ENCODE peak calls at places on chromosomes 4 and X, in ten cellular contexts. D is cerebellar cortex, H is amygdala, B is NCI-H2081 treated with DMSO at 0.1 percent for 48 hours, R is bronchial epithelial cell, A is nucleus accumbens, Q is COR-L47, E is breast epithelium, I is GM12891, K is mesenchymal stem cell. P is an unnamed sample.

GRCh38 chrX:68584221-68584620 is 63.2 kb upstream of the STARD8 start:
- DNase-seq in B (no peak), R (no peak), D (no peak), E (no peak), A (no peak), Q (no peak), K (no peak), H (no peak), I (no peak), P (no peak)

GRCh38 chrX:120306640-120307039 is 4.6 kb downstream of the TMEM255A start:
- DNase-seq in E (no peak), H (no peak), R (no peak), D (no peak), Q (no peak), K (no peak), A (no peak), I (no peak), B (no peak), P (no peak)

GRCh38 chr4:98939892-98940298 is 11.0 kb upstream of the EIF4E start:
- DNase-seq in E (no peak), K (peak), B (no peak), Q (peak), H (no peak), R (peak), I (no peak), D (peak), A (peak), P (no peak)

GRCh38 chr4:128757712-128758111 is 51.8 kb upstream of the JADE1 start:
- DNase-seq in A (no peak), E (no peak), I (no peak), K (peak), Q (no peak), H (no peak), R (no peak), D (peak), B (no peak), P (no peak)

GRCh38 chr4:102789317-102789717 is 28.5 kb upstream of the MANBA start:
- DNase-seq in A (no peak), E (no peak), B (no peak), Q (peak), I (no peak), R (peak), H (no peak), D (no peak), K (no peak), P (no peak)

GRCh38 chr4:122602277-122603142 is 18.4 kb downstream of the IL21 start:
- DNase-seq in I (no peak), B (no peak), R (peak), K (peak), H (no peak), D (peak), E (no peak), Q (peak), A (no peak), P (no peak)

GRCh38 chrX:150225266-150225665 is 137.9 kb upstream of the MAMLD1 start:
- DNase-seq in H (no peak), R (no peak), K (no peak), Q (no peak), B (no peak), D (no peak), E (no peak), A (no peak), I (no peak), P (no peak)

GRCh38 chr4:107719211-107719926 is 665 bp downstream of the PAPSS1 start:
- DNase-seq in E (peak), A (peak), D (peak), H (peak), K (peak), Q (peak), I (no peak), R (peak), B (no peak), P (no peak)

GRCh38 chrX:15686818-15687685 is 22.4 kb upstream of the CLTRN start:
- DNase-seq in B (no peak), R (peak), A (peak), Q (peak), H (peak), I (no peak), E (no peak), K (peak), D (peak), P (peak)

GRCh38 chr4:151356510-151356909 is 31.1 kb upstream of the SH3D19 start:
- DNase-seq in I (no peak), H (no peak), Q (no peak), A (no peak), E (no peak), K (peak), B (no peak), D (no peak), R (peak), P (no peak)

GRCh38 chr4:66959207-66959606 is 586.1 kb downstream of the CENPC start:
- DNase-seq in A (no peak), B (no peak), Q (no peak), I (no peak), K (no peak), D (no peak), R (peak), H (no peak), E (no peak), P (no peak)

GRCh38 chr4:41852229-41852628 is 83.0 kb upstream of the TMEM33 start:
- DNase-seq in R (peak), D (no peak), B (no peak), I (no peak), K (no peak), A (no peak), Q (no peak), E (no peak), H (no peak), P (no peak)

GRCh38 chrX:11665144-11666040 is at the start of gene ARHGAP6:
- DNase-seq in Q (no peak), H (no peak), A (no peak), D (no peak), R (peak), E (no peak), K (peak), I (peak), B (no peak), P (peak)

GRCh38 chrX:21412883-21413282 is 38.7 kb downstream of the CNKSR2 start:
- DNase-seq in H (no peak), D (no peak), Q (no peak), K (peak), R (peak), I (no peak), B (no peak), E (no peak), A (no peak), P (no peak)

GRCh38 chrX:38845426-38845825 is 44.2 kb downstream of the MID1IP1 start:
- DNase-seq in B (no peak), Q (no peak), D (no peak), A (no peak), E (no peak), R (no peak), H (no peak), I (no peak), K (no peak), P (no peak)

GRCh38 chr4:1323635-1324442 is 23.2 kb upstream of the UVSSA start:
- DNase-seq in A (no peak), E (no peak), K (peak), I (no peak), H (no peak), R (peak), Q (no peak), B (no peak), D (peak), P (no peak)

GRCh38 chrX:46255066-46255465 is 290.2 kb downstream of the ZNF674 start:
- DNase-seq in I (no peak), Q (no peak), B (no peak), A (no peak), H (no peak), D (no peak), K (no peak), R (no peak), E (no peak), P (no peak)

GRCh38 chr4:1249148-1249730 is 309 bp upstream of the CTBP1 start:
- DNase-seq in I (peak), Q (peak), B (peak), E (peak), D (peak), K (peak), R (peak), A (peak), H (peak), P (no peak)

GRCh38 chrX:49096419-49096818 is 16.7 kb upstream of the WDR45 start:
- DNase-seq in Q (no peak), B (no peak), H (no peak), I (no peak), A (no peak), E (no peak), K (no peak), D (no peak), R (no peak), P (no peak)

GRCh38 chrX:53223955-53224859 is 800 bp downstream of the KDM5C start:
- DNase-seq in R (peak), K (peak), D (no peak), B (no peak), I (no peak), E (no peak), H (no peak), A (no peak), Q (no peak), P (no peak)

GRCh38 chrX:153702350-153703035 is 14.8 kb downstream of the SLC6A8 start:
- DNase-seq in R (no peak), K (no peak), E (no peak), I (no peak), H (no peak), D (no peak), Q (no peak), A (no peak), B (no peak), P (no peak)

GRCh38 chr4:128604840-128605239 is 204.7 kb upstream of the JADE1 start:
- DNase-seq in K (no peak), H (no peak), B (no peak), Q (no peak), A (no peak), R (peak), E (no peak), D (no peak), I (no peak), P (no peak)

GRCh38 chr4:3145251-3145908 is 70.9 kb downstream of the HTT start:
- DNase-seq in Q (no peak), H (no peak), A (no peak), I (no peak), E (no peak), B (no peak), K (peak), R (peak), D (peak), P (no peak)

GRCh38 chr4:168757500-168757899 is 252.6 kb downstream of the CBR4 start:
- DNase-seq in K (no peak), E (no peak), R (no peak), H (no peak), B (no peak), Q (no peak), D (no peak), I (no peak), A (no peak), P (no peak)

GRCh38 chrX:132750312-132751042 is 208.0 kb downstream of the HS6ST2 start:
- DNase-seq in D (no peak), K (peak), H (no peak), I (no peak), Q (no peak), B (no peak), A (no peak), R (no peak), E (no peak), P (no peak)

GRCh38 chr4:122826596-122827257 is at the start of gene FGF2:
- DNase-seq in Q (peak), A (peak), K (peak), E (peak), H (peak), B (no peak), I (peak), R (no peak), D (peak), P (peak)

GRCh38 chr4:114600672-114601071 is 2.1 kb downstream of the UGT8 start:
- DNase-seq in K (peak), B (no peak), I (no peak), E (no peak), H (no peak), D (no peak), Q (no peak), A (no peak), R (no peak), P (no peak)

GRCh38 chr4:1644906-1645657 is 39.0 kb downstream of the FAM53A start:
- DNase-seq in B (no peak), E (no peak), R (peak), K (peak), A (peak), D (peak), I (no peak), H (peak), Q (no peak), P (no peak)

GRCh38 chr4:173529505-173530325 is at the start of gene HAND2:
- DNase-seq in K (peak), H (no peak), D (no peak), A (no peak), R (no peak), B (no peak), I (no peak), Q (peak), E (no peak), P (no peak)

GRCh38 chr4:176791591-176792347 is 953 bp downstream of the VEGFC start:
- DNase-seq in D (no peak), R (peak), E (no peak), A (no peak), B (no peak), Q (peak), I (no peak), H (no peak), K (peak), P (no peak)